ENCODE peak calls at places on chromosomes 7 and 10, in eight cellular contexts. One of them, this sample, is unnamed.

GRCh38 chr7:66376264-66376945 is 171.3 kb downstream of the TPST1 start:
- DNase-seq in AG10803: no peak
- DNase-seq in NCI-H2081: no peak
- DNase-seq in dermis blood vessel endothelial cell: no peak
- DNase-seq in KG1: no peak
- DNase-seq in Kasumi-1: no peak
- DNase-seq in iris pigment epithelial cell: no peak
- DNase-seq in choroid plexus epithelial cell: no peak
- DNase-seq in this sample: no peak

GRCh38 chr10:7444576-7445226 is 33.9 kb upstream of the SFMBT2 start:
- DNase-seq in AG10803: no peak
- DNase-seq in NCI-H2081: no peak
- DNase-seq in dermis blood vessel endothelial cell: no peak
- DNase-seq in KG1: no peak
- DNase-seq in Kasumi-1: peak
- DNase-seq in iris pigment epithelial cell: no peak
- DNase-seq in choroid plexus epithelial cell: no peak
- DNase-seq in this sample: no peak

GRCh38 chr7:150992833-150993302 is 2.1 kb downstream of the NOS3 start:
- DNase-seq in AG10803: no peak
- DNase-seq in NCI-H2081: no peak
- DNase-seq in dermis blood vessel endothelial cell: peak
- DNase-seq in KG1: no peak
- DNase-seq in Kasumi-1: peak
- DNase-seq in iris pigment epithelial cell: peak
- DNase-seq in choroid plexus epithelial cell: peak
- DNase-seq in this sample: peak

GRCh38 chr10:51860257-51860656 is 160.9 kb upstream of the CSTF2T start:
- DNase-seq in AG10803: peak
- DNase-seq in NCI-H2081: no peak
- DNase-seq in dermis blood vessel endothelial cell: no peak
- DNase-seq in KG1: no peak
- DNase-seq in Kasumi-1: peak
- DNase-seq in iris pigment epithelial cell: peak
- DNase-seq in choroid plexus epithelial cell: peak
- DNase-seq in this sample: peak

GRCh38 chr7:123632808-123633207 is 22.9 kb upstream of the LMOD2 start:
- DNase-seq in AG10803: no peak
- DNase-seq in NCI-H2081: no peak
- DNase-seq in dermis blood vessel endothelial cell: peak
- DNase-seq in KG1: no peak
- DNase-seq in Kasumi-1: no peak
- DNase-seq in iris pigment epithelial cell: no peak
- DNase-seq in choroid plexus epithelial cell: no peak
- DNase-seq in this sample: no peak

GRCh38 chr7:78141533-78142281 is 343.1 kb downstream of the PHTF2 start:
- DNase-seq in AG10803: peak
- DNase-seq in NCI-H2081: no peak
- DNase-seq in dermis blood vessel endothelial cell: no peak
- DNase-seq in KG1: no peak
- DNase-seq in Kasumi-1: peak
- DNase-seq in iris pigment epithelial cell: peak
- DNase-seq in choroid plexus epithelial cell: peak
- DNase-seq in this sample: peak

GRCh38 chr7:138000081-138000701 is 1.7 kb downstream of the CREB3L2 start:
- DNase-seq in AG10803: peak
- DNase-seq in NCI-H2081: no peak
- DNase-seq in dermis blood vessel endothelial cell: peak
- DNase-seq in KG1: no peak
- DNase-seq in Kasumi-1: peak
- DNase-seq in iris pigment epithelial cell: peak
- DNase-seq in choroid plexus epithelial cell: peak
- DNase-seq in this sample: peak

GRCh38 chr10:102016416-102016815 is 39.6 kb downstream of the ARMH3 start:
- DNase-seq in AG10803: no peak
- DNase-seq in NCI-H2081: no peak
- DNase-seq in dermis blood vessel endothelial cell: peak
- DNase-seq in KG1: no peak
- DNase-seq in Kasumi-1: no peak
- DNase-seq in iris pigment epithelial cell: no peak
- DNase-seq in choroid plexus epithelial cell: no peak
- DNase-seq in this sample: no peak

GRCh38 chr7:116447980-116448839 is 51.3 kb upstream of the CAV2 start:
- DNase-seq in AG10803: no peak
- DNase-seq in NCI-H2081: no peak
- DNase-seq in dermis blood vessel endothelial cell: no peak
- DNase-seq in KG1: no peak
- DNase-seq in Kasumi-1: no peak
- DNase-seq in iris pigment epithelial cell: no peak
- DNase-seq in choroid plexus epithelial cell: no peak
- DNase-seq in this sample: no peak

GRCh38 chr10:48333856-48334255 is 27.4 kb downstream of the MAPK8 start:
- DNase-seq in AG10803: no peak
- DNase-seq in NCI-H2081: no peak
- DNase-seq in dermis blood vessel endothelial cell: no peak
- DNase-seq in KG1: no peak
- DNase-seq in Kasumi-1: no peak
- DNase-seq in iris pigment epithelial cell: peak
- DNase-seq in choroid plexus epithelial cell: peak
- DNase-seq in this sample: no peak

This sample was measured in OCI-M1.